ENCODE peak calls at places on chromosomes 2 and 18, in six cellular contexts. A, I, J, E, X and Z are unnamed samples.

GRCh38 chr18:12308386-12309100 is 502 bp downstream of the TUBB6 start:
- DNase-seq in A (peak), I (peak), J (peak), E (peak), X (peak), Z (peak)

GRCh38 chr2:27494284-27494943 is 586 bp downstream of the FNDC4 start:
- DNase-seq in A (peak), I (peak), J (peak), E (peak), X (peak), Z (no peak)

GRCh38 chr2:72718906-72719305 is 106.9 kb downstream of the EXOC6B start:
- DNase-seq in A (no peak), I (no peak), J (no peak), E (no peak), X (no peak), Z (no peak)

GRCh38 chr2:74516070-74516633 is 1.9 kb downstream of the TLX2 start:
- DNase-seq in A (no peak), I (no peak), J (peak), E (no peak), X (peak), Z (no peak)

GRCh38 chr18:35189510-35189909 is 51.3 kb upstream of the ZNF397 start:
- DNase-seq in A (no peak), I (no peak), J (no peak), E (peak), X (peak), Z (no peak)

GRCh38 chr2:58938988-58939387 is 697.9 kb upstream of the FANCL start:
- DNase-seq in A (no peak), I (no peak), J (no peak), E (no peak), X (no peak), Z (no peak)

GRCh38 chr18:10312316-10313015 is 142.0 kb upstream of the APCDD1 start:
- DNase-seq in A (no peak), I (no peak), J (no peak), E (no peak), X (peak), Z (no peak)

GRCh38 chr2:219644801-219645480 is 17.5 kb downstream of the SLC4A3 start:
- DNase-seq in A (no peak), I (peak), J (peak), E (no peak), X (no peak), Z (no peak)

GRCh38 chr2:129766594-129766993 is 212.9 kb upstream of the RAB6C start:
- DNase-seq in A (no peak), I (no peak), J (no peak), E (no peak), X (peak), Z (no peak)

GRCh38 chr2:186748354-186748753 is 54.5 kb downstream of the FAM171B start:
- DNase-seq in A (no peak), I (no peak), J (no peak), E (no peak), X (no peak), Z (no peak)

GRCh38 chr2:20352230-20353216 is 1.9 kb upstream of the PUM2 start:
- DNase-seq in A (no peak), I (no peak), J (no peak), E (no peak), X (no peak), Z (no peak)

GRCh38 chr2:11222845-11223244 is 67.6 kb downstream of the SLC66A3 start:
- DNase-seq in A (no peak), I (no peak), J (no peak), E (no peak), X (no peak), Z (no peak)

GRCh38 chr2:121038831-121039230 is 246.2 kb downstream of the TFCP2L1 start:
- DNase-seq in A (no peak), I (peak), J (no peak), E (no peak), X (no peak), Z (no peak)

GRCh38 chr2:133817680-133818566 is 249.7 kb upstream of the NCKAP5 start:
- DNase-seq in A (peak), I (peak), J (no peak), E (no peak), X (peak), Z (no peak)

GRCh38 chr2:25685030-25685429 is 11.7 kb upstream of the DTNB start:
- DNase-seq in A (no peak), I (no peak), J (no peak), E (no peak), X (no peak), Z (no peak)

GRCh38 chr2:223976635-223977226 is 19.5 kb downstream of the MRPL44 start:
- DNase-seq in A (no peak), I (peak), J (no peak), E (no peak), X (peak), Z (no peak)

GRCh38 chr2:40178171-40178778 is 273.6 kb downstream of the SLC8A1 start:
- DNase-seq in A (no peak), I (no peak), J (no peak), E (no peak), X (no peak), Z (no peak)

GRCh38 chr2:55169359-55169758 is 62.7 kb downstream of the CLHC1 start:
- DNase-seq in A (no peak), I (no peak), J (no peak), E (no peak), X (no peak), Z (no peak)

GRCh38 chr2:121746071-121746578 is 9.3 kb upstream of the TSN start:
- DNase-seq in A (no peak), I (no peak), J (no peak), E (no peak), X (no peak), Z (no peak)

GRCh38 chr2:170715062-170715931 is at the start of gene SP5:
- DNase-seq in A (no peak), I (peak), J (peak), E (no peak), X (no peak), Z (peak)

DNA sequence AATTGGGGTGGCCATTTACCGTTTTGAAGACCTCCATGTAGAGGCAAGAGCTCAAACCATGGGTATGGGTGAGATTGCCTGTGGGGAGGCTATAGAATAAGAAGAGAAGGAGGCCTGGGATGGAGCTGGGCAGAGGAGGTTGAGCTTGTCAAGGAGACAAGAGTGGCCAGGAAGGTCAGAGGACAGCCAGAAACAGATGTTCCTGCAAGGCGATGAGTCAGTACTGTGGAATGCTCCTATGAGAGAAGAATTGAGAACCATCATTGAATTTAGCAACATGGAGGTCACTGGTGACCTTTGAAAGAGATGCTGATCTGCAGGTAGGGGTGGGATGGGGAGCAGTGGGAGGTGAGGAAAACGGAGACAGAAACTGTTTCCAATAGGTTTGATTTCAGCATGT is 3.5 kb downstream of the ACSL3 start:
- DNase-seq in A (no peak), I (peak), J (no peak), E (no peak), X (peak), Z (no peak)
- TF ChIP-seq CTCF in A (no peak), I (no peak), J (no peak), E (no peak), X (no peak), Z (no peak)

GRCh38 chr2:160144278-160144990 is 55.6 kb downstream of the ITGB6 start:
- DNase-seq in A (no peak), I (peak), J (no peak), E (no peak), X (peak), Z (no peak)

GRCh38 chr2:160140471-160140870 is 59.6 kb downstream of the ITGB6 start:
- DNase-seq in A (no peak), I (peak), J (no peak), E (no peak), X (peak), Z (no peak)

GRCh38 chr2:160141944-160142343 is 58.1 kb downstream of the ITGB6 start:
- DNase-seq in A (no peak), I (no peak), J (no peak), E (no peak), X (no peak), Z (no peak)

GRCh38 chr2:160141419-160141818 is 58.7 kb downstream of the ITGB6 start:
- DNase-seq in A (no peak), I (no peak), J (no peak), E (no peak), X (no peak), Z (no peak)

GRCh38 chr2:160142472-160142871 is 57.6 kb downstream of the ITGB6 start:
- DNase-seq in A (no peak), I (peak), J (no peak), E (no peak), X (no peak), Z (no peak)
- TF ChIP-seq CTCF in A (no peak), I (no peak), J (no peak), E (no peak), X (no peak), Z (no peak)

GRCh38 chr2:24123212-24124002 is at the start of the genes FAM228B and PFN4:
- DNase-seq in A (no peak), I (peak), J (peak), E (peak), X (peak), Z (peak)

GRCh38 chr2:24121469-24121868 is 1.7 kb downstream of the PFN4 start:
- DNase-seq in A (no peak), I (no peak), J (no peak), E (no peak), X (no peak), Z (no peak)

GRCh38 chr2:24122356-24123211 is 550 bp downstream of the PFN4 start:
- DNase-seq in A (no peak), I (no peak), J (no peak), E (no peak), X (no peak), Z (no peak)

GRCh38 chr2:24124003-24124585 is 825 bp downstream of the FAM228B start:
- DNase-seq in A (no peak), I (peak), J (no peak), E (no peak), X (peak), Z (no peak)
- TF ChIP-seq CTCF in A (no peak), I (no peak), J (no peak), E (no peak), X (no peak), Z (no peak)

GRCh38 chr2:188765522-188765921 is 208.7 kb upstream of the COL3A1 start:
- DNase-seq in A (no peak), I (peak), J (no peak), E (no peak), X (no peak), Z (peak)
- TF ChIP-seq CTCF in A (peak), I (peak), J (no peak), E (no peak), X (peak), Z (peak)

DNA sequence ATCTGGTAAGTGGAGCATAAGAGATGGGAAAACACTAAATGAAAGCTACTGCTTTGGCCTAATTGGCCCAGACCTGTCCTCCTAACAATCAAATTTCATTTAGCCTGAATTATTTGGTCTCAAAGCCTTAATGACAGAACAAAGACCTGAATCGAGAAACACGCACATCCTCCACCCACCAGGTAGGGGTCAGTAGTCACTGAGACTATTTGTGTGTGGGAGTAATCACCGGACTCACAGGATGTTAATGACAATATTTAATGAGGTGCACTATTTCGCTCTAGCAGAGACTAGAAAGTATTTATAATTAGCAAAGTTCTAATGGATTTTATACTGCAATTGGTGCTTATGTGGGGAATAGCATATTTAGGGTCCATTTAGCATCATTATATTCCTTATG is 68.1 kb downstream of the RBM43 start:
- DNase-seq in A (no peak), I (no peak), J (no peak), E (no peak), X (no peak), Z (no peak)
- TF ChIP-seq CTCF in A (no peak), I (no peak), J (no peak), E (no peak), X (no peak), Z (no peak)

GRCh38 chr2:83475371-83475770 is 983.7 kb downstream of the SUCLG1 start:
- DNase-seq in A (no peak), I (no peak), J (no peak), E (no peak), X (no peak), Z (no peak)

DNA sequence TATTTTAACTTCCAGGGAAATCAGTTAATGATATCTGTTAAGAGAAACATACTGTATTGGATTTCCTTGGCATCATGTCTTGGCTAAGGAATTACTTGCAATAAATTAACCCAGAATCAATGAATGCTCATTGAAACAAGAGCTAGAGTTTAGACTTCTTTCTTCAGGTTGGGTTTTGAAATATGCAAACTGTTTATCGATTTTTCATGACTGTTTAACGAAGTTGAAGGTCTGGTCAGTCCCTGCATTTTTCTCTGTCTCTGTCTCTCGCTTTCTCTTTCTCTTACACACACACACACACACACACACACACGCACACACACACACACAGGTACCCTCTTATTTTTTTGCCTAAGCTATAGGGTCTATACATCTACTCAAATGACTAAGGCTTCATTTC is 981.0 kb downstream of the SUCLG1 start:
- DNase-seq in A (no peak), I (no peak), J (no peak), E (no peak), X (no peak), Z (no peak)
- TF ChIP-seq CTCF in A (no peak), I (no peak), J (no peak), E (no peak), X (no peak), Z (no peak)

DNA sequence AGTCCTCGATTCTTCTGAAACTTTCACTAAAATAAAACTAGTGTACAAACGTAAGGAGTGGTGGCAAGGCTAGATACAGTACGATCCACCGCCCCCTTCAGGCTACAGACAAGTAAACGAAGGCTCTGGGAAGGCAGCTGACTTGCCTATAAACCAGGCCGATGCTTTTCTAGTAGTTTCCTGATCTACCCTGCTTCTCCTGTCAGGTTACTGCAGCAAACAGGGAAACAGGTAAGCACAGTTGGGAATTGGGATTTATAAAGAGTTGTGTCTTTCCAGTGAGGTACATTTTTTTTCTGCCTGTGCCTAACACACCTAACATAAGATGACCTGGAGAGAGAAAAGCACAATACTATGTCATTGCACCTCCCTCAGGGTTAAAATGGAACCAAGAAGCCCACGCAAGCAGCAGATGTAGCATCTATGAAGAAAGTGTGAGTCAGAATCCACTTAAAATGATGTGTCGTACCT is 108.6 kb downstream of the UXS1 start:
- DNase-seq in A (no peak), I (peak), J (no peak), E (no peak), X (peak), Z (no peak)
- TF ChIP-seq CTCF in A (peak), I (peak), J (no peak), E (no peak), X (peak), Z (peak)

DNA sequence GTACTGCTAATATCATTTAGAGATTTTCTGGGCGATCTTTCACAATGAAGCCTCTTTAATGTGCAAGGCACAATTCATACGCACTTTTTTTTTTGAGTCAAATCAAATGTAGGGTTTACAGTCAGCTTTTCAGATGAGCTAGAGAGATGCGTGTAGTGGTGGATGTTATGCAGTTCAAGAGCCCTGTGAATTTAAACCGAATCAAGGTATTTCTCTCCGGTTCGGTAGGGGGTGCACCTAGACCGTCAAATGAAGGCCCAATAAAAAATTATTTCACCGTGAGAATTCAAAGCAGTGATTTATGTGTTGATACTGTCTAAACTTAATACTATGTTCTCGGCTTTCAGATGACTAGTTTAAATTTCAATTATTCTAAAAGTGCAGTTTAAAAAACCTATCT is 1.1 kb downstream of the PTH2R start:
- DNase-seq in A (no peak), I (peak), J (no peak), E (peak), X (no peak), Z (no peak)
- TF ChIP-seq CTCF in A (peak), I (peak), J (no peak), E (peak), X (no peak), Z (peak)